ENCODE peak calls at places on chromosomes 5 and 9, in ten cellular contexts. One of them, this sample, is unnamed.

GRCh38 chr9:107999011-107999410 is 509.4 kb upstream of the KLF4 start:
- DNase-seq in A549: no peak
- DNase-seq in RCC 7860: no peak
- DNase-seq in kidney tubule cell: no peak
- DNase-seq in posterior vena cava: no peak
- DNase-seq in M059J: peak
- DNase-seq in OCI-M1: no peak
- DNase-seq in stimulated activated CD8-positive, alpha-beta memory T cell treated with anti-CD3 and anti-CD28 coated beads, Interleukin-15, amount 100 ng/mL, for 48 hours: no peak
- DNase-seq in activated CD8-positive, alpha-beta T cell treated with anti-CD3 and anti-CD28 coated beads, Interleukin-2, amount 10 ng/mL, durations not matched to agents 7 days and 5 days: no peak
- DNase-seq in Calu3: no peak
- DNase-seq in this sample: no peak

GRCh38 chr5:117473075-117473595 is 898.5 kb upstream of the SEMA6A start:
- DNase-seq in A549: no peak
- DNase-seq in RCC 7860: no peak
- DNase-seq in kidney tubule cell: no peak
- DNase-seq in posterior vena cava: no peak
- DNase-seq in M059J: no peak
- DNase-seq in OCI-M1: no peak
- DNase-seq in stimulated activated CD8-positive, alpha-beta memory T cell treated with anti-CD3 and anti-CD28 coated beads, Interleukin-15, amount 100 ng/mL, for 48 hours: no peak
- DNase-seq in activated CD8-positive, alpha-beta T cell treated with anti-CD3 and anti-CD28 coated beads, Interleukin-2, amount 10 ng/mL, durations not matched to agents 7 days and 5 days: no peak
- DNase-seq in Calu3: no peak
- DNase-seq in this sample: no peak

GRCh38 chr5:15500326-15500958 is 462 bp downstream of the FBXL7 start:
- DNase-seq in A549: peak
- DNase-seq in RCC 7860: peak
- DNase-seq in kidney tubule cell: peak
- DNase-seq in posterior vena cava: peak
- DNase-seq in M059J: peak
- DNase-seq in OCI-M1: no peak
- DNase-seq in stimulated activated CD8-positive, alpha-beta memory T cell treated with anti-CD3 and anti-CD28 coated beads, Interleukin-15, amount 100 ng/mL, for 48 hours: no peak
- DNase-seq in activated CD8-positive, alpha-beta T cell treated with anti-CD3 and anti-CD28 coated beads, Interleukin-2, amount 10 ng/mL, durations not matched to agents 7 days and 5 days: no peak
- DNase-seq in Calu3: no peak
- DNase-seq in this sample: peak

GRCh38 chr5:31824886-31825774 is 186.2 kb downstream of the PDZD2 start:
- DNase-seq in A549: peak
- DNase-seq in RCC 7860: peak
- DNase-seq in kidney tubule cell: peak
- DNase-seq in posterior vena cava: no peak
- DNase-seq in M059J: peak
- DNase-seq in OCI-M1: peak
- DNase-seq in stimulated activated CD8-positive, alpha-beta memory T cell treated with anti-CD3 and anti-CD28 coated beads, Interleukin-15, amount 100 ng/mL, for 48 hours: no peak
- DNase-seq in activated CD8-positive, alpha-beta T cell treated with anti-CD3 and anti-CD28 coated beads, Interleukin-2, amount 10 ng/mL, durations not matched to agents 7 days and 5 days: peak
- DNase-seq in Calu3: peak
- DNase-seq in this sample: peak

GRCh38 chr9:131545003-131545785 is at the start of gene PRRT1B:
- DNase-seq in A549: peak
- DNase-seq in RCC 7860: peak
- DNase-seq in kidney tubule cell: peak
- DNase-seq in posterior vena cava: peak
- DNase-seq in M059J: no peak
- DNase-seq in OCI-M1: no peak
- DNase-seq in stimulated activated CD8-positive, alpha-beta memory T cell treated with anti-CD3 and anti-CD28 coated beads, Interleukin-15, amount 100 ng/mL, for 48 hours: no peak
- DNase-seq in activated CD8-positive, alpha-beta T cell treated with anti-CD3 and anti-CD28 coated beads, Interleukin-2, amount 10 ng/mL, durations not matched to agents 7 days and 5 days: no peak
- DNase-seq in Calu3: peak
- DNase-seq in this sample: no peak

GRCh38 chr9:12640021-12640587 is 53.1 kb upstream of the TYRP1 start:
- DNase-seq in A549: peak
- DNase-seq in RCC 7860: peak
- DNase-seq in kidney tubule cell: peak
- DNase-seq in posterior vena cava: no peak
- DNase-seq in M059J: peak
- DNase-seq in OCI-M1: peak
- DNase-seq in stimulated activated CD8-positive, alpha-beta memory T cell treated with anti-CD3 and anti-CD28 coated beads, Interleukin-15, amount 100 ng/mL, for 48 hours: no peak
- DNase-seq in activated CD8-positive, alpha-beta T cell treated with anti-CD3 and anti-CD28 coated beads, Interleukin-2, amount 10 ng/mL, durations not matched to agents 7 days and 5 days: no peak
- DNase-seq in Calu3: no peak
- DNase-seq in this sample: no peak

GRCh38 chr5:131630208-131630962 is 4.6 kb downstream of the RAPGEF6 start:
- DNase-seq in A549: no peak
- DNase-seq in RCC 7860: no peak
- DNase-seq in kidney tubule cell: no peak
- DNase-seq in posterior vena cava: no peak
- DNase-seq in M059J: no peak
- DNase-seq in OCI-M1: peak
- DNase-seq in stimulated activated CD8-positive, alpha-beta memory T cell treated with anti-CD3 and anti-CD28 coated beads, Interleukin-15, amount 100 ng/mL, for 48 hours: no peak
- DNase-seq in activated CD8-positive, alpha-beta T cell treated with anti-CD3 and anti-CD28 coated beads, Interleukin-2, amount 10 ng/mL, durations not matched to agents 7 days and 5 days: no peak
- DNase-seq in Calu3: no peak
- DNase-seq in this sample: no peak

GRCh38 chr5:83360573-83360972 is 111.0 kb upstream of the VCAN start:
- DNase-seq in A549: no peak
- DNase-seq in RCC 7860: no peak
- DNase-seq in kidney tubule cell: no peak
- DNase-seq in posterior vena cava: no peak
- DNase-seq in M059J: no peak
- DNase-seq in OCI-M1: peak
- DNase-seq in stimulated activated CD8-positive, alpha-beta memory T cell treated with anti-CD3 and anti-CD28 coated beads, Interleukin-15, amount 100 ng/mL, for 48 hours: no peak
- DNase-seq in activated CD8-positive, alpha-beta T cell treated with anti-CD3 and anti-CD28 coated beads, Interleukin-2, amount 10 ng/mL, durations not matched to agents 7 days and 5 days: no peak
- DNase-seq in Calu3: peak
- DNase-seq in this sample: no peak

GRCh38 chr5:55623789-55624188 is 88.3 kb downstream of the SLC38A9 start:
- DNase-seq in A549: no peak
- DNase-seq in RCC 7860: no peak
- DNase-seq in kidney tubule cell: no peak
- DNase-seq in posterior vena cava: no peak
- DNase-seq in M059J: no peak
- DNase-seq in OCI-M1: no peak
- DNase-seq in stimulated activated CD8-positive, alpha-beta memory T cell treated with anti-CD3 and anti-CD28 coated beads, Interleukin-15, amount 100 ng/mL, for 48 hours: no peak
- DNase-seq in activated CD8-positive, alpha-beta T cell treated with anti-CD3 and anti-CD28 coated beads, Interleukin-2, amount 10 ng/mL, durations not matched to agents 7 days and 5 days: no peak
- DNase-seq in Calu3: no peak
- DNase-seq in this sample: no peak

GRCh38 chr9:16986441-16987387 is 116.2 kb upstream of the BNC2 start:
- DNase-seq in A549: no peak
- DNase-seq in RCC 7860: no peak
- DNase-seq in kidney tubule cell: peak
- DNase-seq in posterior vena cava: no peak
- DNase-seq in M059J: peak
- DNase-seq in OCI-M1: no peak
- DNase-seq in stimulated activated CD8-positive, alpha-beta memory T cell treated with anti-CD3 and anti-CD28 coated beads, Interleukin-15, amount 100 ng/mL, for 48 hours: no peak
- DNase-seq in activated CD8-positive, alpha-beta T cell treated with anti-CD3 and anti-CD28 coated beads, Interleukin-2, amount 10 ng/mL, durations not matched to agents 7 days and 5 days: no peak
- DNase-seq in Calu3: no peak
- DNase-seq in this sample: no peak

GRCh38 chr9:128304971-128305288 is 17.3 kb downstream of the TRUB2 start:
- DNase-seq in A549: no peak
- DNase-seq in RCC 7860: no peak
- DNase-seq in kidney tubule cell: no peak
- DNase-seq in posterior vena cava: no peak
- DNase-seq in M059J: no peak
- DNase-seq in OCI-M1: no peak
- DNase-seq in stimulated activated CD8-positive, alpha-beta memory T cell treated with anti-CD3 and anti-CD28 coated beads, Interleukin-15, amount 100 ng/mL, for 48 hours: no peak
- DNase-seq in activated CD8-positive, alpha-beta T cell treated with anti-CD3 and anti-CD28 coated beads, Interleukin-2, amount 10 ng/mL, durations not matched to agents 7 days and 5 days: no peak
- DNase-seq in Calu3: no peak
- DNase-seq in this sample: no peak

GRCh38 chr5:145636396-145636795 is 198.7 kb downstream of the PRELID2 start:
- DNase-seq in A549: no peak
- DNase-seq in RCC 7860: no peak
- DNase-seq in kidney tubule cell: no peak
- DNase-seq in posterior vena cava: no peak
- DNase-seq in M059J: no peak
- DNase-seq in OCI-M1: no peak
- DNase-seq in stimulated activated CD8-positive, alpha-beta memory T cell treated with anti-CD3 and anti-CD28 coated beads, Interleukin-15, amount 100 ng/mL, for 48 hours: no peak
- DNase-seq in activated CD8-positive, alpha-beta T cell treated with anti-CD3 and anti-CD28 coated beads, Interleukin-2, amount 10 ng/mL, durations not matched to agents 7 days and 5 days: no peak
- DNase-seq in Calu3: no peak
- DNase-seq in this sample: no peak

GRCh38 chr5:176542135-176542595 is 5.0 kb upstream of the RNF44 start:
- DNase-seq in A549: no peak
- DNase-seq in RCC 7860: no peak
- DNase-seq in kidney tubule cell: no peak
- DNase-seq in posterior vena cava: no peak
- DNase-seq in M059J: no peak
- DNase-seq in OCI-M1: peak
- DNase-seq in stimulated activated CD8-positive, alpha-beta memory T cell treated with anti-CD3 and anti-CD28 coated beads, Interleukin-15, amount 100 ng/mL, for 48 hours: no peak
- DNase-seq in activated CD8-positive, alpha-beta T cell treated with anti-CD3 and anti-CD28 coated beads, Interleukin-2, amount 10 ng/mL, durations not matched to agents 7 days and 5 days: peak
- DNase-seq in Calu3: no peak
- DNase-seq in this sample: no peak

GRCh38 chr5:98902733-98903132 is 26.1 kb downstream of the CHD1 start:
- DNase-seq in A549: no peak
- DNase-seq in RCC 7860: no peak
- DNase-seq in kidney tubule cell: peak
- DNase-seq in posterior vena cava: no peak
- DNase-seq in M059J: peak
- DNase-seq in OCI-M1: no peak
- DNase-seq in stimulated activated CD8-positive, alpha-beta memory T cell treated with anti-CD3 and anti-CD28 coated beads, Interleukin-15, amount 100 ng/mL, for 48 hours: no peak
- DNase-seq in activated CD8-positive, alpha-beta T cell treated with anti-CD3 and anti-CD28 coated beads, Interleukin-2, amount 10 ng/mL, durations not matched to agents 7 days and 5 days: no peak
- DNase-seq in Calu3: no peak
- DNase-seq in this sample: no peak

GRCh38 chr9:110875275-110875674 is 163.0 kb downstream of the LPAR1 start:
- DNase-seq in A549: no peak
- DNase-seq in RCC 7860: no peak
- DNase-seq in kidney tubule cell: no peak
- DNase-seq in posterior vena cava: peak
- DNase-seq in M059J: no peak
- DNase-seq in OCI-M1: peak
- DNase-seq in stimulated activated CD8-positive, alpha-beta memory T cell treated with anti-CD3 and anti-CD28 coated beads, Interleukin-15, amount 100 ng/mL, for 48 hours: no peak
- DNase-seq in activated CD8-positive, alpha-beta T cell treated with anti-CD3 and anti-CD28 coated beads, Interleukin-2, amount 10 ng/mL, durations not matched to agents 7 days and 5 days: no peak
- DNase-seq in Calu3: no peak
- DNase-seq in this sample: no peak

GRCh38 chr5:135869935-135870334 is 25.7 kb downstream of the IL9 start:
- DNase-seq in A549: no peak
- DNase-seq in RCC 7860: no peak
- DNase-seq in kidney tubule cell: no peak
- DNase-seq in posterior vena cava: no peak
- DNase-seq in M059J: no peak
- DNase-seq in OCI-M1: no peak
- DNase-seq in stimulated activated CD8-positive, alpha-beta memory T cell treated with anti-CD3 and anti-CD28 coated beads, Interleukin-15, amount 100 ng/mL, for 48 hours: no peak
- DNase-seq in activated CD8-positive, alpha-beta T cell treated with anti-CD3 and anti-CD28 coated beads, Interleukin-2, amount 10 ng/mL, durations not matched to agents 7 days and 5 days: no peak
- DNase-seq in Calu3: no peak
- DNase-seq in this sample: no peak

GRCh38 chr9:86690034-86690433 is 257.3 kb downstream of the GAS1 start:
- DNase-seq in A549: no peak
- DNase-seq in RCC 7860: no peak
- DNase-seq in kidney tubule cell: no peak
- DNase-seq in posterior vena cava: no peak
- DNase-seq in M059J: no peak
- DNase-seq in OCI-M1: no peak
- DNase-seq in stimulated activated CD8-positive, alpha-beta memory T cell treated with anti-CD3 and anti-CD28 coated beads, Interleukin-15, amount 100 ng/mL, for 48 hours: no peak
- DNase-seq in activated CD8-positive, alpha-beta T cell treated with anti-CD3 and anti-CD28 coated beads, Interleukin-2, amount 10 ng/mL, durations not matched to agents 7 days and 5 days: no peak
- DNase-seq in Calu3: no peak
- DNase-seq in this sample: no peak

GRCh38 chr5:149445739-149446369 is 66.8 kb upstream of the IL17B start:
- DNase-seq in A549: peak
- DNase-seq in RCC 7860: peak
- DNase-seq in kidney tubule cell: peak
- DNase-seq in posterior vena cava: no peak
- DNase-seq in M059J: peak
- DNase-seq in OCI-M1: peak
- DNase-seq in stimulated activated CD8-positive, alpha-beta memory T cell treated with anti-CD3 and anti-CD28 coated beads, Interleukin-15, amount 100 ng/mL, for 48 hours: no peak
- DNase-seq in activated CD8-positive, alpha-beta T cell treated with anti-CD3 and anti-CD28 coated beads, Interleukin-2, amount 10 ng/mL, durations not matched to agents 7 days and 5 days: no peak
- DNase-seq in Calu3: no peak
- DNase-seq in this sample: no peak

GRCh38 chr5:61307196-61307590 is 24.9 kb upstream of the ZSWIM6 start:
- DNase-seq in A549: no peak
- DNase-seq in RCC 7860: no peak
- DNase-seq in kidney tubule cell: no peak
- DNase-seq in posterior vena cava: no peak
- DNase-seq in M059J: no peak
- DNase-seq in OCI-M1: no peak
- DNase-seq in stimulated activated CD8-positive, alpha-beta memory T cell treated with anti-CD3 and anti-CD28 coated beads, Interleukin-15, amount 100 ng/mL, for 48 hours: no peak
- DNase-seq in activated CD8-positive, alpha-beta T cell treated with anti-CD3 and anti-CD28 coated beads, Interleukin-2, amount 10 ng/mL, durations not matched to agents 7 days and 5 days: no peak
- DNase-seq in Calu3: no peak
- DNase-seq in this sample: no peak

GRCh38 chr9:98730914-98731313 is 22.2 kb upstream of the GABBR2 start:
- DNase-seq in A549: no peak
- DNase-seq in RCC 7860: no peak
- DNase-seq in kidney tubule cell: no peak
- DNase-seq in posterior vena cava: no peak
- DNase-seq in M059J: no peak
- DNase-seq in OCI-M1: no peak
- DNase-seq in stimulated activated CD8-positive, alpha-beta memory T cell treated with anti-CD3 and anti-CD28 coated beads, Interleukin-15, amount 100 ng/mL, for 48 hours: no peak
- DNase-seq in activated CD8-positive, alpha-beta T cell treated with anti-CD3 and anti-CD28 coated beads, Interleukin-2, amount 10 ng/mL, durations not matched to agents 7 days and 5 days: no peak
- DNase-seq in Calu3: no peak
- DNase-seq in this sample: no peak

GRCh38 chr5:158013939-158014338 is 155.0 kb upstream of the CLINT1 start:
- DNase-seq in A549: peak
- DNase-seq in RCC 7860: no peak
- DNase-seq in kidney tubule cell: peak
- DNase-seq in posterior vena cava: no peak
- DNase-seq in M059J: peak
- DNase-seq in OCI-M1: peak
- DNase-seq in stimulated activated CD8-positive, alpha-beta memory T cell treated with anti-CD3 and anti-CD28 coated beads, Interleukin-15, amount 100 ng/mL, for 48 hours: no peak
- DNase-seq in activated CD8-positive, alpha-beta T cell treated with anti-CD3 and anti-CD28 coated beads, Interleukin-2, amount 10 ng/mL, durations not matched to agents 7 days and 5 days: no peak
- DNase-seq in Calu3: peak
- DNase-seq in this sample: no peak

GRCh38 chr9:124286292-124286931 is 28.7 kb downstream of the NEK6 start:
- DNase-seq in A549: peak
- DNase-seq in RCC 7860: peak
- DNase-seq in kidney tubule cell: peak
- DNase-seq in posterior vena cava: no peak
- DNase-seq in M059J: peak
- DNase-seq in OCI-M1: peak
- DNase-seq in stimulated activated CD8-positive, alpha-beta memory T cell treated with anti-CD3 and anti-CD28 coated beads, Interleukin-15, amount 100 ng/mL, for 48 hours: peak
- DNase-seq in activated CD8-positive, alpha-beta T cell treated with anti-CD3 and anti-CD28 coated beads, Interleukin-2, amount 10 ng/mL, durations not matched to agents 7 days and 5 days: peak
- DNase-seq in Calu3: peak
- DNase-seq in this sample: no peak

GRCh38 chr5:80194470-80194869 is 61.4 kb downstream of the SERINC5 start:
- DNase-seq in A549: no peak
- DNase-seq in RCC 7860: no peak
- DNase-seq in kidney tubule cell: no peak
- DNase-seq in posterior vena cava: no peak
- DNase-seq in M059J: no peak
- DNase-seq in OCI-M1: no peak
- DNase-seq in stimulated activated CD8-positive, alpha-beta memory T cell treated with anti-CD3 and anti-CD28 coated beads, Interleukin-15, amount 100 ng/mL, for 48 hours: no peak
- DNase-seq in activated CD8-positive, alpha-beta T cell treated with anti-CD3 and anti-CD28 coated beads, Interleukin-2, amount 10 ng/mL, durations not matched to agents 7 days and 5 days: peak
- DNase-seq in Calu3: no peak
- DNase-seq in this sample: no peak